ENCODE peak calls at places on chromosomes 5 and 9, in six cellular contexts. N is uterus, V is endodermal cell, G is cardiac fibroblast, F is AG10803, S is tibial artery. M is an unnamed sample.

GRCh38 chr9:135513351-135513846 is 7.8 kb upstream of the LCN1 start:
- DNase-seq in N (no peak), V (peak; percentile 46), G (peak; percentile 56), F (no peak), S (no peak), M (no peak)

GRCh38 chr5:142215915-142216681 is 107.5 kb downstream of the NDFIP1 start:
- DNase-seq in N (peak; percentile 74), V (no peak), G (peak; percentile 96), F (peak; percentile 98), S (peak; percentile 82), M (peak; percentile 97)

GRCh38 chr9:124511426-124511840 is 4.2 kb upstream of the NR5A1 start:
- DNase-seq in N (no peak), V (peak; percentile 83), G (no peak), F (no peak), S (no peak), M (peak; percentile 10)

GRCh38 chr9:69951411-69951810 is 92.2 kb upstream of the MAMDC2 start:
- DNase-seq in N (no peak), V (no peak), G (no peak), F (peak; percentile 66), S (no peak), M (peak; percentile 61)

GRCh38 chr5:151570512-151571269 is 20.4 kb downstream of the FAT2 start:
- DNase-seq in N (no peak), V (peak; percentile 66), G (no peak), F (no peak), S (no peak), M (no peak)

GRCh38 chr9:36276840-36277239 is 18.6 kb upstream of the GNE start:
- DNase-seq in N (no peak), V (no peak), G (peak; percentile 84), F (peak; percentile 87), S (no peak), M (peak; percentile 79)

GRCh38 chr9:116857321-116857720 is 170.2 kb downstream of the TRIM32 start:
- DNase-seq in N (no peak), V (no peak), G (no peak), F (no peak), S (no peak), M (no peak)

GRCh38 chr9:32395483-32396216 is 11.2 kb downstream of the ACO1 start:
- DNase-seq in N (peak; percentile 67), V (no peak), G (peak; percentile 94), F (peak; percentile 95), S (peak; percentile 72), M (peak; percentile 86)

GRCh38 chr5:153617190-153617589 is 126.7 kb downstream of the GRIA1 start:
- DNase-seq in N (no peak), V (no peak), G (peak; percentile 56), F (peak; percentile 60), S (no peak), M (peak; percentile 49)

GRCh38 chr5:154479160-154479943 is 1.3 kb upstream of the HAND1 start:
- DNase-seq in N (no peak), V (peak; percentile 71), G (no peak), F (no peak), S (no peak), M (no peak)

DNA sequence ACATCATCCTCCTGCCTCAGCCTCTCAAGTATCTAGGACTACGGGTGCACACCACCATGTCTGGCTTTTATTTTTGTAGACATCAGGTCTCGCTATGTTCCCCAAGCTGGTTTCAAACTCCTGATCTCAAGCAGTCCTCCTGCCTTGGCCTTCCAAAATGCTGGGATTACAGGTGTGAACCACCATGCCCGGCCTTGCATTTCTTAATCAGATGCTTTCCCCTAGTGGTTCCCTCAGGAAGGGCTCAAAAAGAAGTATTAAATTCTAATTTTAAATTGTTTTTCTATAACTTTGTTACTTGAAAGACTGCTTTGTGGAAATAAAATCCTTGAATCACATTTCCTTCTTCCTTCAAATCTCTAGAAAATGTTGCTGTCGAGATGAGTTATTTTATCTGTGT is 79.5 kb upstream of the ROR2 start:
- DNase-seq in N (no peak), V (peak; percentile 64), G (no peak), F (no peak), S (no peak), M (no peak)
- TF ChIP-seq CTCF in N (no peak), V (peak; percentile 79), G (no peak), F (peak; percentile 40), S (no peak), M (peak; percentile 70)

GRCh38 chr5:136802382-136802781 is 437.0 kb upstream of the TRPC7 start:
- DNase-seq in N (no peak), V (peak; percentile 64), G (peak; percentile 60), F (peak; percentile 43), S (no peak), M (peak; percentile 25)
- TF ChIP-seq CTCF in N (peak; percentile 51), V (peak; percentile 66), G (no peak), F (peak; percentile 59), S (peak; percentile 34), M (peak; percentile 72)

GRCh38 chr5:78829811-78830499 is 155.2 kb downstream of the ARSB start:
- DNase-seq in N (peak; percentile 81), V (no peak), G (peak; percentile 50), F (peak; percentile 40), S (peak; percentile 82), M (no peak)

GRCh38 chr5:78824826-78825225 is 160.3 kb downstream of the ARSB start:
- DNase-seq in N (no peak), V (no peak), G (peak; percentile 41), F (peak; percentile 64), S (no peak), M (no peak)

GRCh38 chr5:78823196-78823595 is 161.9 kb downstream of the ARSB start:
- DNase-seq in N (no peak), V (no peak), G (no peak), F (no peak), S (no peak), M (no peak)

GRCh38 chr5:78830647-78831046 is 154.5 kb downstream of the ARSB start:
- DNase-seq in N (no peak), V (no peak), G (no peak), F (no peak), S (no peak), M (no peak)

GRCh38 chr5:78827725-78828124 is 157.4 kb downstream of the ARSB start:
- DNase-seq in N (no peak), V (no peak), G (no peak), F (no peak), S (no peak), M (no peak)
- TF ChIP-seq CTCF in N (no peak), V (no peak), G (no peak), F (no peak), S (no peak), M (no peak)

GRCh38 chr5:12335938-12336337 is 431.7 kb upstream of the CTNND2 start:
- DNase-seq in N (no peak), V (no peak), G (no peak), F (no peak), S (no peak), M (no peak)
- TF ChIP-seq CTCF in N (no peak), V (no peak), G (no peak), F (no peak), S (no peak), M (no peak)

DNA sequence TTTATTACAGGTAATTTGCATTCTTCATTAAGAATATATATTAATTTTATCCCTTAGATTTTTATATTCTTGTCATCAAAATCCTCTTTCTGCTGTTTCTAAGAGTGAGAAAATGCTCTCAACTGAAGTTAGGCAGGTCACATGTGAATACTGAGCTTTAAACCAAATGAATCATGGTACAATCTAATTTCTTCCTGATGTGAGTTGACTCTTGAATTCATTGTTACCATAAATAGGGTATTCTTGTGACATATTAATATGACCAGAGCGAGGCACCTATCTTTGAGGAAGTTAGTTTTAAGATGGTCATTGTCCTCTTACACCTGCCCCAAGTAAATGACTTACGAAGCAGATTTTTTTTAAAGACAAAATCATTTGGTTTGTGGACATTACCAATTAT is 17.4 kb downstream of the C9orf85 start:
- DNase-seq in N (no peak), V (no peak), G (no peak), F (peak; percentile 48), S (no peak), M (peak; percentile 23)
- TF ChIP-seq CTCF in N (no peak), V (no peak), G (no peak), F (no peak), S (no peak), M (no peak)

GRCh38 chr5:137747848-137748247 is 6.3 kb downstream of the HNRNPA0 start:
- DNase-seq in N (no peak), V (no peak), G (no peak), F (no peak), S (no peak), M (no peak)
- TF ChIP-seq CTCF in N (no peak), V (peak; percentile 46), G (no peak), F (no peak), S (no peak), M (no peak)

M was measured in HFFc6.